ENCODE peak calls at places on chromosomes 6 and 20, in nine cellular contexts. B, O, Q, E, T, Z, I, N and K are unnamed samples.

GRCh38 chr6:113396644-113397201 is 460.4 kb upstream of the MARCKS start:
- DNase-seq in B (no peak), O (peak; percentile 19), Q (no peak), E (no peak), T (no peak), Z (no peak), I (peak; percentile 51), N (no peak), K (no peak)

GRCh38 chr20:14696937-14697336 is 359.5 kb upstream of the FLRT3 start:
- DNase-seq in B (no peak), O (no peak), Q (no peak), E (no peak), T (no peak), Z (no peak), I (no peak), N (no peak), K (no peak)

GRCh38 chr20:56842086-56842485 is 213.0 kb downstream of the TFAP2C start:
- DNase-seq in B (no peak), O (no peak), Q (no peak), E (no peak), T (no peak), Z (no peak), I (no peak), N (no peak), K (no peak)

GRCh38 chr20:62961310-62961783 is 8.8 kb downstream of the SLC17A9 start:
- DNase-seq in B (no peak), O (no peak), Q (no peak), E (no peak), T (no peak), Z (no peak), I (no peak), N (peak; percentile 9), K (no peak)

GRCh38 chr6:41555326-41556300 is 9.4 kb downstream of the FOXP4 start:
- DNase-seq in B (no peak), O (no peak), Q (no peak), E (no peak), T (no peak), Z (no peak), I (no peak), N (no peak), K (no peak)

GRCh38 chr6:16901777-16902176 is 140.5 kb upstream of the ATXN1 start:
- DNase-seq in B (peak; percentile 83), O (peak; percentile 54), Q (no peak), E (peak; percentile 72), T (no peak), Z (peak; percentile 66), I (peak; percentile 68), N (peak; percentile 86), K (no peak)

GRCh38 chr20:58714923-58715708 is 22.5 kb downstream of the NPEPL1 start:
- DNase-seq in B (no peak), O (peak; percentile 10), Q (no peak), E (no peak), T (peak; percentile 3), Z (peak; percentile 13), I (no peak), N (no peak), K (no peak)

GRCh38 chr6:126661646-126662045 is 321.7 kb downstream of the CENPW start:
- DNase-seq in B (peak; percentile 92), O (no peak), Q (no peak), E (peak; percentile 5), T (no peak), Z (no peak), I (peak; percentile 77), N (peak; percentile 10), K (peak; percentile 65)

GRCh38 chr6:147202516-147203310 is 1.5 kb upstream of the STXBP5 start:
- DNase-seq in B (peak; percentile 98), O (peak; percentile 90), Q (peak; percentile 95), E (peak; percentile 94), T (peak; percentile 69), Z (peak; percentile 91), I (peak; percentile 98), N (peak; percentile 98), K (peak; percentile 98)

GRCh38 chr6:135904666-135905065 is 53.2 kb downstream of the PDE7B start:
- DNase-seq in B (peak; percentile 56), O (no peak), Q (no peak), E (no peak), T (no peak), Z (no peak), I (peak; percentile 79), N (peak; percentile 51), K (peak; percentile 13)

GRCh38 chr20:24470782-24471582 is 1.6 kb downstream of the SYNDIG1 start:
- DNase-seq in B (no peak), O (no peak), Q (no peak), E (no peak), T (peak; percentile 24), Z (no peak), I (no peak), N (no peak), K (no peak)

GRCh38 chr20:49381558-49382493 is 100.6 kb downstream of the KCNB1 start:
- DNase-seq in B (peak; percentile 59), O (peak; percentile 91), Q (peak; percentile 33), E (peak; percentile 84), T (no peak), Z (peak; percentile 62), I (peak; percentile 63), N (peak; percentile 96), K (peak; percentile 7)
- TF ChIP-seq CTCF in B (no peak), O (no peak), Q (no peak), E (no peak), T (no peak), Z (no peak), I (no peak), N (no peak), K (no peak)

GRCh38 chr20:51713213-51713598 is 55.0 kb downstream of the ATP9A start:
- DNase-seq in B (no peak), O (no peak), Q (no peak), E (no peak), T (no peak), Z (no peak), I (no peak), N (no peak), K (no peak)

GRCh38 chr20:51710503-51710902 is 57.7 kb downstream of the ATP9A start:
- DNase-seq in B (no peak), O (no peak), Q (no peak), E (no peak), T (no peak), Z (no peak), I (no peak), N (no peak), K (no peak)

GRCh38 chr20:51711426-51711825 is 56.8 kb downstream of the ATP9A start:
- DNase-seq in B (no peak), O (no peak), Q (no peak), E (no peak), T (no peak), Z (no peak), I (no peak), N (no peak), K (no peak)

GRCh38 chr20:51715028-51715872 is 52.9 kb downstream of the ATP9A start:
- DNase-seq in B (no peak), O (no peak), Q (no peak), E (no peak), T (no peak), Z (no peak), I (no peak), N (no peak), K (no peak)

DNA sequence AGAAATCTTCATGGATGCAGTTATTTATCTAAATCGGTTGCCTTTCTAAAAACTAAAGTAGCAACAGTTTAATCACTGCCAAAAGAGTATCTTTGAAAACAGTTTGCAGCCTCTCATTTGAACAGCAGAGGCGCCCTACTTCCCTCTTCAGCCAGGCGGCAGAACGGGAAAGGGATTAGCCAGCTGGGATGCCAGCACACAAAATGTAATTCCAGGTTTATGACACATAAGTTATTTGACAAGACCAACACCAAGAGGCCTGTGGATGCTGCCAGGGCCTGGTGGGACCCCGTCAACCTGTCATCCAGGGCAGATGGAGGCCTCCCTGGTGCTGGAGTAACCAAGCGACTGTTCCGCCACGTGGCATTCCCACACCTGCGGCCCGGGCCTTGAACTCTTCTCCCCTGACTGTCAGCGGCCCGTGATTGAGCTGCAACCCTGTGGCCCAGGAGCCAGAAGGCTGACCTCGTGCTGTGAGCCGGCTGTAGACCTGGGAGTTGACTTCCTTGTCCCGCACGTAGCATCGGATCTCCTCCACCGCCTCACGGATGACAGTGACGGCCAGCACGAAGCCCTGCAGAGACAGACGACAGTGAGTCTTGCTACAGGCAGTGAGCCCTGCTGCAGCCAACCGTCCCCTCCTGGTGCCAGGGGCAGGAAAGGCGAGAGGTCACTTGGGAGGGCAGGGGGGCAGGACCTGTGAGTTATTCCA is 55.5 kb downstream of the ATP9A start:
- DNase-seq in B (peak; percentile 30), O (peak; percentile 29), Q (peak; percentile 15), E (peak; percentile 27), T (peak; percentile 31), Z (no peak), I (peak; percentile 56), N (peak; percentile 23), K (peak; percentile 16)
- TF ChIP-seq CTCF in B (peak; percentile 41), O (peak; percentile 30), Q (peak; percentile 85), E (peak; percentile 78), T (peak; percentile 28), Z (no peak), I (peak; percentile 73), N (no peak), K (peak; percentile 56)

DNA sequence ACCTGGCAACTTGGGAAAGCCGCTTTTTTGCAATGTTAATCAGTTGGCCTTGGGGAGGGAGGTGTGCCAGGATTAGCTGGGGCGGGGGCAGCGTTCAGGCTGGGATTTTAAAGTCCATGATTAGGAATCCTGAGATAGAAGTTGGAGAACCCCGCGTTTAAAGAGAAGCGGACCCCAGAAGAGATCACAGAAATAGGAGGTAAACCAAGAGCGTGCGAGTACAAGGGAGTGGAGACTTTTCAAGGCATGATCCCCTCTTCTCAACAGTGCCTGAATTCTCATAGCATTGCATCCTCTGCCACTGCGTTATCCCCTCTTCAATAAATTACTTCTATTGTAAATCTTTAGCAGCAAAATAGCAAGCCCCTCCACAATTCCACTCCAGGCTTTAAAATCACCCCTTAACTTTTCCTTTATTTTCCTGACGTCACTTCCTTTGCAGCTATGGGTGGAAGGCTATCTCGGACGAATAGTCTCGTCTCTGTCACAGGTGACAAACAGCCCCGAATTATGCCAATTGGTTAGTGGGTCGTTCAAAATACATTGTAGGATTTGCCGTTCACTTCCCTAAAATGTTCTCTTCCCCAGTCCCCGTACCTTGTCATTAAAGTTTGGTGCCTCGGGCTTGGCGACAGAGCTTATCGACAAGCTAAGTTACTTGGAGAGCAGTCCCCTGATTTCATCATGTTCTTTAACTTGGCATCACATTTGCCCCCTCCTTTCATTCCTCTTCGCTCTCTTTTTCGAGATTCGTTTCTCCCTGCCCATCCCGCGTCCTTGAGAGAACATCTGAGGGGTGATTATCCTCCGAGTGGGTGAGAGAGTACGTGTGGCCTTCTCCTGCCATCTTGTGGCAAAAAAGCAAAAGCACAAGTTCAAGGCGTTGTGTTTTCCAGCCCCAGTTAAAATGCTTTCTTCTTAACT is 17.1 kb downstream of the OR2B2 start:
- DNase-seq in B (peak; percentile 89), O (peak; percentile 48), Q (peak; percentile 81), E (peak; percentile 83), T (peak; percentile 43), Z (peak; percentile 60), I (peak; percentile 81), N (peak; percentile 87), K (peak; percentile 74)
- TF ChIP-seq CTCF in B (peak; percentile 91), O (peak; percentile 92), Q (peak; percentile 80), E (peak; percentile 80), T (peak; percentile 57), Z (no peak), I (peak; percentile 89), N (peak; percentile 86), K (peak; percentile 86)

DNA sequence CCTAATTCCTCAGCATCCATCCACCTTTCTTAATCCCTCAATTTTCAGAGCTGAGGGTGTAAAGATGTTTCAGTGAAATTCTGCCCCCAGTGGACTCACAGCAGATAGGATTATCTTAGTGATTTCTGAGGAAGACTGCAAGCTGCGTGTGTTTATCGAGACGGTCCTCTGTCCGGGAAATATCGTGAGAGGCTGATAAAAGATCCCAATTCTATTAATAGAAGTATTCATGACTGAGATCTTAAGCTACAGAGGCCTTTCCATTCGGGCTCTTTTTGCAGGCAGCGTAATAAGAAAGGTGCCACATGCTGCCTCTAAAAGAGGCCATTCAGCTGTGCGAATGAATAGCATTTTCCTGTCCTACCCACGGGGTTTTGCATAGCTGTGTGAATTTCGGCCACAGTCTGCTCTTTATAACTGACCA is 209.0 kb downstream of the ARHGAP18 start:
- DNase-seq in B (peak; percentile 62), O (no peak), Q (peak; percentile 61), E (no peak), T (no peak), Z (no peak), I (peak; percentile 59), N (peak; percentile 57), K (no peak)
- TF ChIP-seq CTCF in B (peak; percentile 35), O (no peak), Q (peak; percentile 57), E (peak; percentile 44), T (peak; percentile 28), Z (no peak), I (peak; percentile 24), N (peak; percentile 21), K (peak; percentile 63)